ENCODE peak calls at places on chromosome 1, in ten cellular contexts. N is HS-27A; G is ELR; B is CD8-positive, alpha-beta memory T cell; S is pancreas; X is stimulated activated CD4-positive, alpha-beta T cell treated with anti-CD3 and anti-CD28 coated beads, Interleukin-2, amount 100 ng/mL, for 48 hours; J is Peyer's patch; H is dorsolateral prefrontal cortex; U is AG08395; E is colonic mucosa. T is an unnamed sample.

GRCh38 chr1:51583532-51583931 is 33.4 kb upstream of the OSBPL9 start:
- DNase-seq in G (peak), B (no peak), X (no peak), U (peak), H (peak), S (no peak), E (no peak), N (no peak), J (no peak), T (no peak)

GRCh38 chr1:46760558-46761166 is 38.2 kb upstream of the CYP4B1 start:
- DNase-seq in H (no peak), S (no peak), J (no peak), E (no peak), G (no peak), U (no peak), B (no peak), X (no peak), N (no peak), T (no peak)

GRCh38 chr1:40789675-40790430 is 6.3 kb downstream of the KCNQ4 start:
- DNase-seq in J (no peak), S (no peak), N (no peak), U (no peak), G (no peak), E (no peak), X (no peak), B (no peak), H (no peak), T (no peak)

GRCh38 chr1:162310337-162310736 is 66.3 kb downstream of the SPATA46 start:
- DNase-seq in S (no peak), N (no peak), H (no peak), U (no peak), J (no peak), E (no peak), G (peak), X (no peak), B (no peak), T (no peak)

GRCh38 chr1:22922640-22923039 is 50.0 kb downstream of the LACTBL1 start:
- DNase-seq in S (no peak), B (no peak), N (no peak), G (peak), H (no peak), J (no peak), X (no peak), U (no peak), E (no peak), T (no peak)

GRCh38 chr1:20484526-20485462 is 1.2 kb downstream of the CAMK2N1 start:
- DNase-seq in N (no peak), G (peak), U (no peak), J (no peak), B (no peak), X (no peak), H (no peak), E (peak), S (no peak), T (peak)

GRCh38 chr1:157193702-157194391 is 55.7 kb upstream of the ETV3 start:
- DNase-seq in J (peak), N (peak), X (peak), E (peak), S (peak), B (no peak), G (peak), U (peak), H (peak), T (peak)

GRCh38 chr1:100860397-100860991 is 34.1 kb downstream of the EXTL2 start:
- DNase-seq in U (peak), J (no peak), G (peak), S (no peak), E (no peak), N (peak), B (no peak), X (no peak), H (no peak), T (no peak)

GRCh38 chr1:246907472-246907871 is 24.3 kb downstream of the AHCTF1 start:
- DNase-seq in J (no peak), G (peak), B (no peak), S (no peak), N (no peak), E (peak), H (no peak), X (no peak), U (peak), T (no peak)

GRCh38 chr1:185534806-185535205 is 199.4 kb upstream of the HMCN1 start:
- DNase-seq in G (no peak), S (peak), U (no peak), E (no peak), N (no peak), X (no peak), B (no peak), H (no peak), J (no peak), T (no peak)

GRCh38 chr1:110150330-110151174 is at the start of gene SLC6A17:
- DNase-seq in N (no peak), E (no peak), H (peak), G (peak), B (no peak), S (no peak), U (peak), J (no peak), X (peak), T (no peak)